ENCODE peak calls at places on chromosomes 3 and 15, in eight cellular contexts. D is NCI-H1105; L is endodermal cell; M is A549; Z is LoVo; G is activated CD4-positive, alpha-beta memory T cell treated with anti-CD3 and anti-CD28 coated beads for 36 hours; I is cardiac septum; O is suprapubic skin. E is an unnamed sample.

GRCh38 chr3:138371070-138371950 is 22.9 kb downstream of the MRAS start:
- DNase-seq in M (no peak), Z (no peak), I (peak), L (no peak), D (no peak), G (peak), O (no peak), E (no peak)

GRCh38 chr3:13040381-13041074 is 32.7 kb downstream of the IQSEC1 start:
- DNase-seq in I (no peak), L (no peak), D (no peak), Z (no peak), G (peak), O (no peak), M (no peak), E (no peak)

GRCh38 chr3:179451335-179452165 is at the start of gene GNB4:
- DNase-seq in D (peak), I (peak), Z (no peak), L (peak), G (peak), O (peak), M (peak), E (peak)

GRCh38 chr3:104604326-104605010 is 762.2 kb upstream of the ALCAM start:
- DNase-seq in M (no peak), Z (no peak), D (no peak), G (no peak), O (no peak), L (no peak), I (no peak), E (no peak)

GRCh38 chr15:52085289-52085688 is 27.3 kb downstream of the BCL2L10 start:
- DNase-seq in O (no peak), Z (no peak), L (no peak), D (no peak), G (no peak), M (no peak), I (no peak), E (no peak)

GRCh38 chr15:73865904-73866303 is 7.5 kb upstream of the TBC1D21 start:
- DNase-seq in D (no peak), L (peak), M (no peak), O (no peak), Z (no peak), G (no peak), I (no peak), E (no peak)

GRCh38 chr3:194851941-194852340 is 166.3 kb downstream of the FAM43A start:
- DNase-seq in Z (no peak), O (no peak), L (no peak), I (no peak), M (no peak), G (no peak), D (no peak), E (no peak)

GRCh38 chr15:69304176-69304533 is 5.4 kb downstream of the PAQR5 start:
- DNase-seq in L (no peak), M (peak), O (no peak), D (no peak), Z (no peak), G (no peak), I (no peak), E (no peak)

GRCh38 chr3:38992117-38992779 is 59.5 kb downstream of the SCN11A start:
- DNase-seq in O (no peak), I (no peak), L (no peak), D (no peak), M (peak), Z (no peak), G (no peak), E (no peak)

GRCh38 chr15:98440917-98441316 is 207.4 kb upstream of the IGF1R start:
- DNase-seq in L (no peak), O (no peak), Z (no peak), G (no peak), M (no peak), I (no peak), D (no peak), E (no peak)

GRCh38 chr3:157606392-157607197 is 103.4 kb upstream of the VEPH1 start:
- DNase-seq in M (peak), G (peak), O (no peak), D (peak), I (no peak), L (peak), Z (peak), E (peak)

GRCh38 chr3:174439621-174440349 is 419.3 kb upstream of the NAALADL2 start:
- DNase-seq in I (no peak), G (no peak), O (no peak), D (no peak), M (peak), L (peak), Z (peak), E (no peak)

GRCh38 chr15:68829068-68829467 is 8.4 kb upstream of the ANP32A start:
- DNase-seq in L (no peak), I (no peak), Z (no peak), O (no peak), M (peak), G (peak), D (no peak), E (no peak)

GRCh38 chr15:70099966-70100494 is 2.3 kb upstream of the TLE3 start:
- DNase-seq in L (no peak), Z (no peak), D (peak), O (no peak), I (no peak), M (no peak), G (peak), E (no peak)

GRCh38 chr3:190345027-190345821 is 23.0 kb upstream of the CLDN1 start:
- DNase-seq in D (no peak), L (no peak), Z (peak), I (no peak), G (no peak), M (no peak), O (no peak), E (peak)

GRCh38 chr3:168544097-168544957 is 448.6 kb upstream of the GOLIM4 start:
- DNase-seq in L (peak), D (no peak), I (no peak), O (no peak), Z (no peak), G (no peak), M (no peak), E (no peak)

GRCh38 chr15:70584838-70585706 is 178.3 kb downstream of the UACA start:
- DNase-seq in L (peak), M (peak), Z (peak), I (no peak), O (peak), G (peak), D (no peak), E (no peak)

GRCh38 chr15:63050737-63051700 is 8.5 kb downstream of the TPM1 start:
- DNase-seq in L (no peak), G (no peak), D (peak), I (no peak), M (no peak), Z (peak), O (no peak), E (no peak)

GRCh38 chr3:123092243-123092642 is 25.4 kb downstream of the PDIA5 start:
- DNase-seq in D (no peak), M (no peak), I (no peak), G (no peak), L (peak), Z (no peak), O (peak), E (no peak)

GRCh38 chr15:31158858-31159569 is 57.5 kb upstream of the TRPM1 start:
- DNase-seq in M (no peak), D (no peak), I (peak), Z (no peak), O (no peak), G (no peak), L (no peak), E (peak)

GRCh38 chr15:31081568-31082250 is 19.8 kb downstream of the TRPM1 start:
- DNase-seq in I (no peak), D (no peak), O (no peak), L (no peak), G (peak), Z (peak), M (no peak), E (peak)

GRCh38 chr3:23920151-23920655 is 3.3 kb downstream of the RPL15 start:
- DNase-seq in D (no peak), L (no peak), Z (no peak), I (no peak), G (no peak), M (no peak), O (no peak), E (no peak)

GRCh38 chr15:65032823-65033537 is 3.5 kb upstream of the MTFMT start:
- DNase-seq in O (no peak), M (peak), L (peak), G (peak), D (no peak), I (no peak), Z (peak), E (peak)

GRCh38 chr15:92158426-92158825 is 235.3 kb upstream of the ST8SIA2 start:
- DNase-seq in G (peak), M (peak), L (peak), D (no peak), O (no peak), Z (peak), I (no peak), E (no peak)

GRCh38 chr15:80068578-80068977 is 9.1 kb downstream of the ZFAND6 start:
- DNase-seq in I (no peak), G (peak), M (no peak), Z (no peak), O (no peak), L (no peak), D (no peak), E (no peak)

GRCh38 chr3:148089171-148089570 is 608.5 kb upstream of the AGTR1 start:
- DNase-seq in L (no peak), I (no peak), D (no peak), G (no peak), O (no peak), M (no peak), Z (no peak), E (no peak)

GRCh38 chr3:161915283-161915682 is 418.7 kb downstream of the OTOL1 start:
- DNase-seq in D (peak), O (no peak), G (no peak), L (no peak), I (no peak), M (no peak), Z (no peak), E (no peak)

GRCh38 chr3:51955893-51956770 is 951 bp downstream of the GPR62 start:
- DNase-seq in G (peak), Z (no peak), M (no peak), I (no peak), L (peak), D (peak), O (no peak), E (no peak)

GRCh38 chr15:63232400-63232799 is 43.0 kb downstream of the RAB8B start:
- DNase-seq in L (no peak), D (no peak), M (no peak), O (no peak), I (no peak), Z (no peak), G (no peak), E (no peak)

GRCh38 chr3:160885791-160886286 is 129.8 kb downstream of the PPM1L start:
- DNase-seq in O (no peak), M (no peak), G (no peak), Z (no peak), D (peak), I (peak), L (peak), E (no peak)

GRCh38 chr3:170724599-170724998 is 138.7 kb upstream of the SLC7A14 start:
- DNase-seq in G (no peak), I (no peak), L (no peak), D (no peak), O (no peak), M (no peak), Z (no peak), E (no peak)

GRCh38 chr15:53569756-53570480 is 189.5 kb downstream of the WDR72 start:
- DNase-seq in L (no peak), O (no peak), D (no peak), I (no peak), Z (no peak), G (no peak), M (no peak), E (no peak)

GRCh38 chr3:126034481-126035361 is 49.2 kb downstream of the SLC41A3 start:
- DNase-seq in G (peak), I (peak), Z (no peak), D (no peak), O (peak), L (no peak), M (no peak), E (no peak)

GRCh38 chr3:43723121-43723734 is 32.5 kb downstream of the ABHD5 start:
- DNase-seq in M (no peak), G (no peak), Z (no peak), L (no peak), I (no peak), O (no peak), D (no peak), E (no peak)

GRCh38 chr3:112348945-112349344 is 16.0 kb downstream of the CD200 start:
- DNase-seq in G (no peak), O (no peak), M (no peak), I (no peak), D (no peak), L (no peak), Z (no peak), E (no peak)

GRCh38 chr15:62672268-62672667 is 370.3 kb upstream of the TPM1 start:
- DNase-seq in D (no peak), G (no peak), L (no peak), I (no peak), M (no peak), Z (no peak), O (no peak), E (no peak)